ENCODE peak calls at places on chromosomes 1 and 21, in four cellular contexts. A is K562, R is HCT116, B is H1. X is an unnamed sample.
A peak's percentile ranks its signal among the peaks of the same experiment; 100 is the strongest.

GRCh38 chr1:241240084-241240483 is 116.9 kb downstream of the RGS7 start:
- DNase-seq in A (no peak), R (no peak), B (no peak), X (no peak)

GRCh38 chr1:156662588-156663055 is 14.6 kb downstream of the NES start:
- DNase-seq in A (no peak), R (no peak), B (no peak), X (no peak)

GRCh38 chr1:29393451-29393826 is 157.1 kb downstream of the PTPRU start:
- DNase-seq in A (no peak), R (no peak), B (peak; percentile 32), X (no peak)

GRCh38 chr1:167617100-167617949 is 12.7 kb upstream of the RCSD1 start:
- DNase-seq in A (peak; percentile 57), R (no peak), B (no peak), X (peak; percentile 74)

GRCh38 chr1:203142684-203143408 is 15.3 kb downstream of the ADORA1 start:
- DNase-seq in A (no peak), R (no peak), B (no peak), X (no peak)

GRCh38 chr1:75543705-75544104 is 67.2 kb downstream of the SLC44A5 start:
- DNase-seq in A (no peak), R (no peak), B (no peak), X (no peak)

GRCh38 chr1:165114022-165114888 is 242.3 kb downstream of the LMX1A start:
- DNase-seq in A (peak; percentile 45), R (peak; percentile 44), B (peak; percentile 84), X (no peak)

GRCh38 chr1:110508038-110508437 is 10.9 kb downstream of the KCNA10 start:
- DNase-seq in A (no peak), R (no peak), B (peak; percentile 58), X (no peak)

GRCh38 chr21:41317458-41317857 is 857 bp downstream of the FAM3B start:
- DNase-seq in A (no peak), R (no peak), B (no peak), X (no peak)

GRCh38 chr1:98920441-98921110 is 84.1 kb downstream of the PLPPR5 start:
- DNase-seq in A (no peak), R (no peak), B (no peak), X (no peak)

GRCh38 chr1:56081151-56081550 is 498.2 kb downstream of the PLPP3 start:
- DNase-seq in A (no peak), R (no peak), B (no peak), X (no peak)

GRCh38 chr21:41290106-41290799 is 26.3 kb upstream of the FAM3B start:
- DNase-seq in A (no peak), R (no peak), B (no peak), X (no peak)

GRCh38 chr1:169511339-169512028 is 25.7 kb upstream of the SLC19A2 start:
- DNase-seq in A (no peak), R (no peak), B (no peak), X (no peak)

GRCh38 chr1:70707214-70707613 is 296.1 kb downstream of the CTH start:
- DNase-seq in A (no peak), R (no peak), B (no peak), X (no peak)

GRCh38 chr1:171075041-171075440 is 15.7 kb upstream of the FMO3 start:
- DNase-seq in A (no peak), R (no peak), B (no peak), X (no peak)

GRCh38 chr1:247332215-247332900 is 691 bp upstream of the ZNF496 start:
- DNase-seq in A (peak; percentile 82), R (no peak), B (peak; percentile 76), X (no peak)

GRCh38 chr1:73674945-73675561 is 522.9 kb downstream of the LRRIQ3 start:
- DNase-seq in A (no peak), R (no peak), B (no peak), X (no peak)

GRCh38 chr1:157025856-157026255 is 19.7 kb downstream of the ARHGEF11 start:
- DNase-seq in A (no peak), R (no peak), B (no peak), X (no peak)

GRCh38 chr1:79899914-79900313 is 893.4 kb upstream of the ADGRL4 start:
- DNase-seq in A (no peak), R (no peak), B (no peak), X (no peak)

GRCh38 chr1:116906812-116907211 is 2.9 kb upstream of the PTGFRN start:
- DNase-seq in A (no peak), R (no peak), B (no peak), X (no peak)

GRCh38 chr1:154729031-154729442 is 121.1 kb upstream of the ADAR start:
- DNase-seq in A (peak; percentile 23), R (no peak), B (no peak), X (no peak)

GRCh38 chr21:30740462-30740861 is 6.6 kb downstream of the KRTAP21-2 start:
- DNase-seq in A (no peak), R (no peak), B (no peak), X (no peak)
- TF ChIP-seq EGR1 in A (no peak), R (no peak), B (no peak), X (no peak)

GRCh38 chr1:11530731-11531311 is 51.9 kb downstream of the DISP3 start:
- DNase-seq in A (no peak), R (no peak), B (no peak), X (no peak)
- TF ChIP-seq EGR1 in A (no peak), R (no peak), B (no peak), X (no peak)

DNA sequence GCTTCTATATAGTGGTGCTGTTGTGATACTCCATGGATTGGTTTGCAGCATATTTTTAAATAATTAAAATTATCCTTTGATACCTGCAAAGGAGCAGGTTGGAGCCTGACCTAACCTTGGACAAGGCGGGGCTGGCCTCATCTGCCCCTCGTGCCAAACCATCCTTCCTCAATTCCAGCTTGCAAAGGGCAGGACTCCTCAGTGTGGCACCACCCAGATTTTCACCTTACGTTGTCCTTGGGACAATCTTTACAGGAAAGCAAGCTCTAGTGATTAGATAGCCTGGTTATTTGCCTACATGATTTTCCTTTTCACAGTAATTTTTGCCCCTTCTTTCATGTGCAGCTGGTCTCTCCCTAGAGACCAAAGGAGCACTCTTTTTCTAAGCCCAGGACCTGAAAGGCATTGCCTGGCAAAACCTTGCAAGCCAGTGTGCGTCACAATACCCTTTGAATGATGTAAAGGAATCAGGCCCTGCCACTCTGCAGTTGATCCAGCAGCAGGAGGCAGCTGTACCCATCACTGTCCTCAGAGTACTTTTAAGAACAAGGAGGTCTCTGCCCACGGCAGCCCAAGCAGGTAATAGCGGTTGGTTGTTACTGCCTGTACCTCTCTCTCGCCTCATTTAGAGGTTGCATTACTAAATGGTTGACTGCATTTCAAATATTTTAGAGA is 99.4 kb downstream of the ADSS2 start:
- DNase-seq in A (no peak), R (no peak), B (no peak), X (no peak)
- TF ChIP-seq EGR1 in A (no peak), R (no peak), B (no peak), X (no peak)

DNA sequence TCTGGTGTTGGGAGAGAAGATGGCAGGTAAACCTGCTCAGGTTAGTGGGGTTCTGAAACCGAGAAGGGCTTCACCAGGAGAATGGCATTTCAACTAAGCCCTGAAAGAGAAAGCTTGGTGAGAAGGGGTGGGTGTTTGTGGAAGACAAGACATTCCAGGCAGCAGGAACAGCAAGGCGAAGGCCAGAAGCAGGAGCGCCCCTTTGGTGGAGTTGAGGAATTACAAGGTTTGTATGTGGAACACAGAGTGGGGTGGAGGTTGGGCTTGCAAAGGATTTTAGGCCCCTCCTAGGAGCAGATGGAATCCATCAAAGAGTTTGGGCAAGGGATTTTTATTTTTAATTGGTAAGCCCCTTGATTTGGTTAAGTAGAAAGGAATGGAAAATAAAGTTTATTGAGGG is 24.8 kb upstream of the ELOA start:
- DNase-seq in A (peak; percentile 76), R (peak; percentile 56), B (peak; percentile 75), X (no peak)
- TF ChIP-seq EGR1 in A (no peak), R (no peak), B (no peak), X (no peak)

DNA sequence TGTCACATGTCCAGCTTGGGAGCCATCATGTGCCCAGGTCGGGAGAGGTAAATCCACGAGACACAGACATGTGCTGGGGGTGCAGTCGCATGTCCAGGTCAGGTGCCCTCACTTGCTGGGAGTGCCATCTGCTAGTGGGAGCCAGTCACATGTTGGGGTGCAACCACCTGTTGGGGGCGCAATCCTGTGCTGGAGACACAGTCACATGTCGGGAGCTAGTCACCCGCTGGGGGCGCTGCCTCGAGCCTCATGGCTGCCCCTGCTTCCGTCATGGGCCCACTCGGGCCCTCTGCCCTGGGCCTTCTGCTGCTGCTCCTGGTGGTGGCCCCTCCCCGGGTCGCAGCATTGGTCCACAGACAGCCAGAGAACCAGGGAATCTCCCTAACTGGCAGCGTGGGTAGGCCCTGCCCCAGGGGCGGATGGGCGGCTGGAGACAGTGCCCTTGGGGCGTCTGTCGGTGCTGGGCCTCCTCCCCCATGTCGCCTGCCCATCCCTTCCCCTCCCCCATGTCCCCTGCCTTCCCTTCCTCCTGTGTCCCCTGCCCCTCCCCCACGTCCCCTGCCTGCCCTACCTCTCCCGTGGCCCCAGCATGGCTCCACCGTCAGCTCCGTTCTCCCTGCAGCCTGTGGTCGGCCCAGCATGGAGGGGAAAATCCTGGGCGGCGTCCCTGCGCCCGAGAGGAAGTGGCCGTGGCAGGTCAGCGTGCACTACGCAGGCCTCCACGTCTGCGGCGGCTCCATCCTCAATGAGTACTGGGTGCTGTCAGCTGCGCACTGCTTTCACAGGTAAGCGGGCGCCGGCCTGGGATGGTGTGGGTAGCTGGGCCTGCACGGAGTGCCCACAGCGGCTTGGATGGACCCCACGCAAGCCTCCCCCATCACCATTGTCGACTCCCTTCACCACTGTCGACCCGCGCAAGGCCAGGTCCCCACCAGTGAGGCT is at the start of gene PRSS38:
- DNase-seq in A (no peak), R (no peak), B (no peak), X (no peak)
- TF ChIP-seq EGR1 in A (no peak), R (no peak), B (no peak), X (no peak)

DNA sequence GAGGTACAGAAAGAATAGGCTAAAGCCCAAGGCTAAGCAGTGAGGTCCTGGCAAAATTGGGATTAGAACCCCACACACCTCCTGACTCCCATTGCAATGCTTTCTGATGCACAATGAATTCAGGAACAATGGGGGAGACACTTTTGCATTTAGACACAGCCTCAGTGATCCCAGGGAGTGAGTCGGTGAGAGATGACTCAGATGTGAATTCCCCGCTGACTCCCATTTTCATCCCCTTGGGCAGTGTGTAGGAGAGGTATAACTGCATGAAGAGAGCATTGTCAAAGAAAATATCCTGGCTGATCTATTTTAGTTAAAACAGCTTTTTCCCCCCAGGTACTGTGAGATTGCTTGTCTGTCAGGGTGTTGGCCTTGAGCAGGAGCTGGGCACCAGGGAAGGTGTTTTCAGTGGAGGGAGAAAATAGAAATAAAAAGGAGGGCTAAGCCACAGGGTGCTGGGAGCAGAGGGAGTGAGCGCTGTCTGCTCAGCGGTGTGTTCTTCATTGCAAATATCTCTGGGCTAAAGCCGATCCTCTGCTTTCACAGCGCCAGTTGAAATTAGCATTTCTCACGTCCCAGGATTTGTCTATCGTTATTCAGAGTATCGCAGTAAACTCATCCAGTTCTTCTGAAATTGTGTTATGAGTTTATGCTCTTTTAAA is 247.7 kb upstream of the PTBP2 start:
- DNase-seq in A (no peak), R (no peak), B (no peak), X (no peak)
- TF ChIP-seq EGR1 in A (no peak), R (no peak), B (no peak), X (no peak)

GRCh38 chr1:87718241-87718950 is 389.7 kb downstream of the LMO4 start:
- DNase-seq in A (no peak), R (no peak), B (no peak), X (no peak)
- TF ChIP-seq EGR1 in A (no peak), R (no peak), B (no peak), X (no peak)